ENCODE peak calls at places on chromosomes 16 and 17, in five cellular contexts. One of them, this sample, is unnamed.

GRCh38 chr16:117381-118365 is 20.8 kb downstream of the NPRL3 start:
- DNase-seq in activated CD4-positive, CD25-positive, alpha-beta regulatory T cell: peak; percentile 40
- DNase-seq in AG09319: no peak
- DNase-seq in fibroblast of pulmonary artery: peak; percentile 49
- DNase-seq in RPMI7951: peak; percentile 37
- DNase-seq in this sample: peak; percentile 21

GRCh38 chr16:11948819-11949218 is 7.0 kb upstream of the NPIPB2 start:
- DNase-seq in RPMI7951: no peak
- DNase-seq in AG09319: no peak
- DNase-seq in fibroblast of pulmonary artery: no peak
- DNase-seq in activated CD4-positive, CD25-positive, alpha-beta regulatory T cell: no peak
- DNase-seq in this sample: no peak

GRCh38 chr16:86697715-86698114 is 119.4 kb downstream of the FOXL1 start:
- DNase-seq in AG09319: no peak
- DNase-seq in RPMI7951: peak; percentile 71
- DNase-seq in fibroblast of pulmonary artery: peak; percentile 53
- DNase-seq in activated CD4-positive, CD25-positive, alpha-beta regulatory T cell: no peak
- DNase-seq in this sample: no peak

GRCh38 chr16:1026784-1027415 is 45.3 kb downstream of the SOX8 start:
- DNase-seq in activated CD4-positive, CD25-positive, alpha-beta regulatory T cell: no peak
- DNase-seq in AG09319: no peak
- DNase-seq in fibroblast of pulmonary artery: no peak
- DNase-seq in RPMI7951: peak; percentile 65
- DNase-seq in this sample: no peak

GRCh38 chr17:48037036-48037881 is at the start of gene COPZ2:
- DNase-seq in activated CD4-positive, CD25-positive, alpha-beta regulatory T cell: peak; percentile 41
- DNase-seq in RPMI7951: peak; percentile 59
- DNase-seq in AG09319: no peak
- DNase-seq in fibroblast of pulmonary artery: peak; percentile 49
- DNase-seq in this sample: no peak

GRCh38 chr16:85862476-85863383 is 36.2 kb upstream of the IRF8 start:
- DNase-seq in fibroblast of pulmonary artery: no peak
- DNase-seq in AG09319: no peak
- DNase-seq in RPMI7951: peak; percentile 16
- DNase-seq in activated CD4-positive, CD25-positive, alpha-beta regulatory T cell: no peak
- DNase-seq in this sample: no peak

GRCh38 chr17:35241520-35241919 is 1.4 kb upstream of the SLFN5 start:
- DNase-seq in RPMI7951: no peak
- DNase-seq in activated CD4-positive, CD25-positive, alpha-beta regulatory T cell: peak; percentile 19
- DNase-seq in fibroblast of pulmonary artery: no peak
- DNase-seq in AG09319: no peak
- DNase-seq in this sample: no peak

GRCh38 chr17:54967621-54968258 is 714 bp downstream of the COX11 start:
- DNase-seq in AG09319: no peak
- DNase-seq in activated CD4-positive, CD25-positive, alpha-beta regulatory T cell: no peak
- DNase-seq in RPMI7951: peak; percentile 8
- DNase-seq in fibroblast of pulmonary artery: no peak
- DNase-seq in this sample: peak; percentile 34

GRCh38 chr17:44293509-44294226 is 14.7 kb upstream of the RUNDC3A start:
- DNase-seq in RPMI7951: no peak
- DNase-seq in activated CD4-positive, CD25-positive, alpha-beta regulatory T cell: no peak
- DNase-seq in AG09319: no peak
- DNase-seq in fibroblast of pulmonary artery: no peak
- DNase-seq in this sample: no peak

GRCh38 chr16:77782694-77783093 is 5.7 kb upstream of the VAT1L start:
- DNase-seq in fibroblast of pulmonary artery: no peak
- DNase-seq in activated CD4-positive, CD25-positive, alpha-beta regulatory T cell: no peak
- DNase-seq in RPMI7951: peak; percentile 57
- DNase-seq in AG09319: no peak
- DNase-seq in this sample: no peak

GRCh38 chr16:17416461-17417221 is 54.1 kb downstream of the XYLT1 start:
- DNase-seq in fibroblast of pulmonary artery: peak; percentile 9
- DNase-seq in RPMI7951: peak; percentile 77
- DNase-seq in AG09319: no peak
- DNase-seq in activated CD4-positive, CD25-positive, alpha-beta regulatory T cell: peak; percentile 26
- DNase-seq in this sample: no peak

GRCh38 chr16:72848759-72849664 is 198.9 kb downstream of the ZFHX3 start:
- DNase-seq in RPMI7951: peak; percentile 88
- DNase-seq in fibroblast of pulmonary artery: peak; percentile 96
- DNase-seq in activated CD4-positive, CD25-positive, alpha-beta regulatory T cell: no peak
- DNase-seq in AG09319: peak; percentile 84
- DNase-seq in this sample: peak; percentile 79

GRCh38 chr16:30417447-30418349 is 10.3 kb downstream of the ZNF771 start:
- DNase-seq in fibroblast of pulmonary artery: peak; percentile 94
- DNase-seq in RPMI7951: peak; percentile 85
- DNase-seq in activated CD4-positive, CD25-positive, alpha-beta regulatory T cell: peak; percentile 84
- DNase-seq in AG09319: peak; percentile 69
- DNase-seq in this sample: peak; percentile 83

GRCh38 chr16:23026777-23027362 is 122.4 kb downstream of the USP31 start:
- DNase-seq in AG09319: no peak
- DNase-seq in fibroblast of pulmonary artery: peak; percentile 30
- DNase-seq in activated CD4-positive, CD25-positive, alpha-beta regulatory T cell: no peak
- DNase-seq in RPMI7951: peak; percentile 46
- DNase-seq in this sample: no peak

GRCh38 chr16:85486256-85486915 is 126.7 kb upstream of the GSE1 start:
- DNase-seq in activated CD4-positive, CD25-positive, alpha-beta regulatory T cell: no peak
- DNase-seq in RPMI7951: no peak
- DNase-seq in fibroblast of pulmonary artery: no peak
- DNase-seq in AG09319: no peak
- DNase-seq in this sample: no peak

This sample was measured in fibroblast of the conjunctiva.